ENCODE peak calls at places on chromosome 2, in four cellular contexts. P is CD8-positive, alpha-beta T cell; S is heart left ventricle; Q is tibial nerve. C is an unnamed sample. For H3K4me1, the result is how much of the 10 kb centered on the place peaks cover.

GRCh38 chr2:55838653-55839052 is 84.9 kb downstream of the EFEMP1 start:
- DNase-seq in S (no peak), P (no peak), Q (no peak), C (no peak)

GRCh38 chr2:20593072-20594034 is 57.5 kb downstream of the HS1BP3 start:
- DNase-seq in P (no peak), S (no peak), Q (peak), C (peak)

GRCh38 chr2:27185331-27186026 is 26.4 kb upstream of the ATRAID start:
- DNase-seq in S (no peak), P (no peak), Q (no peak), C (no peak)

GRCh38 chr2:83282067-83282795 is 1176.8 kb downstream of the SUCLG1 start:
- DNase-seq in S (no peak), P (no peak), Q (no peak), C (no peak)

GRCh38 chr2:186842373-186842772 is 6.6 kb downstream of the ZSWIM2 start:
- DNase-seq in P (no peak), Q (no peak), S (no peak), C (no peak)

GRCh38 chr2:176130153-176130916 is 830 bp downstream of the HOXD8 start:
- DNase-seq in Q (no peak), P (no peak), S (no peak), C (no peak)

GRCh38 chr2:184685999-184686841 is 87.9 kb downstream of the ZNF804A start:
- DNase-seq in Q (no peak), S (no peak), P (no peak), C (no peak)

GRCh38 chr2:46334389-46335345 is 37.5 kb downstream of the EPAS1 start:
- DNase-seq in S (no peak), P (no peak), Q (no peak), C (no peak)

GRCh38 chr2:216379955-216380354 is 7.7 kb upstream of the MARCHF4 start:
- DNase-seq in Q (no peak), S (no peak), P (no peak), C (no peak)

GRCh38 chr2:95279435-95280035 is 5.3 kb downstream of the PROM2 start:
- DNase-seq in P (no peak), S (no peak), Q (no peak), C (no peak)

GRCh38 chr2:127621981-127622431 is 23.9 kb upstream of the GPR17 start:
- DNase-seq in Q (no peak), S (peak), P (no peak), C (no peak)

GRCh38 chr2:16264491-16264890 is 324.1 kb downstream of the MYCN start:
- DNase-seq in P (no peak), Q (no peak), S (no peak), C (no peak)

GRCh38 chr2:195606179-195606578 is 50.8 kb upstream of the SLC39A10 start:
- DNase-seq in P (no peak), S (no peak), Q (no peak), C (no peak)

GRCh38 chr2:20539133-20539719 is 92.4 kb downstream of the RHOB start:
- DNase-seq in Q (no peak), P (no peak), S (no peak), C (no peak)

GRCh38 chr2:9800639-9800974 is 42.7 kb upstream of the TAF1B start:
- DNase-seq in P (no peak), Q (peak), S (no peak), C (no peak)

GRCh38 chr2:234973008-234973407 is 21.2 kb downstream of the SH3BP4 start:
- DNase-seq in Q (no peak), S (no peak), P (no peak), C (no peak)

GRCh38 chr2:241575624-241576292 is 17.2 kb downstream of the BOK start:
- DNase-seq in S (no peak), P (no peak), Q (no peak), C (no peak)

GRCh38 chr2:46477912-46478311 is 1.5 kb upstream of the TMEM247 start:
- DNase-seq in Q (no peak), P (no peak), S (no peak), C (no peak)

GRCh38 chr2:216083464-216084279 is 2.0 kb downstream of the TMEM169 start:
- DNase-seq in Q (no peak), S (no peak), P (no peak), C (no peak)

GRCh38 chr2:230430957-230431635 is 15.1 kb downstream of the SP100 start:
- DNase-seq in P (no peak), Q (no peak), S (no peak), C (no peak)

GRCh38 chr2:73907840-73908452 is 15.1 kb downstream of the ACTG2 start:
- DNase-seq in Q (no peak), S (no peak), P (peak), C (peak)

GRCh38 chr2:121969155-121969554 is 213.7 kb downstream of the TSN start:
- DNase-seq in Q (no peak), S (no peak), P (no peak), C (no peak)

GRCh38 chr2:65503746-65504145 is 71.3 kb upstream of the SPRED2 start:
- DNase-seq in Q (no peak), S (no peak), P (no peak), C (no peak)

GRCh38 chr2:149828506-149829210 is 241.1 kb upstream of the MMADHC start:
- DNase-seq in S (no peak), P (no peak), Q (no peak), C (no peak)

GRCh38 chr2:233831861-233832260 is 22.5 kb downstream of the HJURP start:
- DNase-seq in P (no peak), S (no peak), Q (no peak), C (no peak)

GRCh38 chr2:108267117-108267516 is 21.6 kb upstream of the SULT1C2 start:
- DNase-seq in Q (no peak), P (no peak), S (no peak), C (no peak)

GRCh38 chr2:130824492-130825061 is 12.1 kb upstream of the ARHGEF4 start:
- DNase-seq in S (no peak), P (peak), Q (no peak), C (no peak)

GRCh38 chr2:4381773-4382172 is 678.4 kb downstream of the DCDC2C start:
- DNase-seq in P (no peak), S (no peak), Q (no peak), C (no peak)

GRCh38 chr2:15863089-15863488 is 77.3 kb upstream of the MYCN start:
- DNase-seq in S (no peak), P (no peak), Q (no peak), C (no peak)

GRCh38 chr2:168432565-168433186 is 23.4 kb upstream of the CERS6 start:
- DNase-seq in Q (no peak), S (no peak), P (no peak), C (no peak)

GRCh38 chr2:29802976-29803375 is 118.4 kb downstream of the ALK start:
- DNase-seq in S (no peak), Q (no peak), P (no peak), C (no peak)

GRCh38 chr2:236107536-236107935 is 60.6 kb downstream of the GBX2 start:
- DNase-seq in P (no peak), S (no peak), Q (no peak), C (no peak)

GRCh38 chr2:230174466-230174865 is 45.3 kb downstream of the SP110 start:
- DNase-seq in Q (no peak), P (no peak), S (no peak), C (no peak)

GRCh38 chr2:84906900-84907714 is 1.7 kb downstream of the TMSB10 start:
- DNase-seq in Q (no peak), P (peak), S (peak), C (no peak)

GRCh38 chr2:227415538-227416424 is 28.0 kb upstream of the SCYGR1 start:
- DNase-seq in Q (no peak), S (peak), P (no peak), C (peak)

GRCh38 chr2:165634855-165635254 is 159.2 kb downstream of the GALNT3 start:
- DNase-seq in S (peak), P (no peak), Q (no peak), C (peak)

GRCh38 chr2:173239644-173240043 is 115.0 kb upstream of the CDCA7 start:
- DNase-seq in Q (no peak), P (no peak), S (no peak), C (no peak)

GRCh38 chr2:127454595-127455565 is 36.7 kb downstream of the PROC start:
- DNase-seq in P (no peak), S (no peak), Q (no peak), C (peak)

GRCh38 chr2:203869207-203869606 is 1.6 kb downstream of the CTLA4 start:
- DNase-seq in S (no peak), Q (no peak), P (no peak), C (no peak)

GRCh38 chr2:203870481-203870880 is 2.9 kb downstream of the CTLA4 start:
- DNase-seq in P (no peak), Q (no peak), S (no peak), C (no peak)

GRCh38 chr2:203869610-203870042 is 2.1 kb downstream of the CTLA4 start:
- DNase-seq in Q (no peak), S (no peak), P (peak), C (no peak)

GRCh38 chr2:203871371-203871983 is 3.9 kb downstream of the CTLA4 start:
- DNase-seq in Q (no peak), P (no peak), S (no peak), C (no peak)

GRCh38 chr2:203870942-203871341 is 3.4 kb downstream of the CTLA4 start:
- DNase-seq in S (no peak), P (no peak), Q (no peak), C (no peak)
- H3K4me1 ChIP-seq in S (under half), P (half or more), Q (under half), C (under half)

GRCh38 chr2:191713837-191714236 is 35.9 kb downstream of the NABP1 start:
- DNase-seq in Q (no peak), S (no peak), P (no peak), C (no peak)
- TF ChIP-seq CTCF in Q (no peak), S (no peak), P (no peak), C (no peak)

DNA sequence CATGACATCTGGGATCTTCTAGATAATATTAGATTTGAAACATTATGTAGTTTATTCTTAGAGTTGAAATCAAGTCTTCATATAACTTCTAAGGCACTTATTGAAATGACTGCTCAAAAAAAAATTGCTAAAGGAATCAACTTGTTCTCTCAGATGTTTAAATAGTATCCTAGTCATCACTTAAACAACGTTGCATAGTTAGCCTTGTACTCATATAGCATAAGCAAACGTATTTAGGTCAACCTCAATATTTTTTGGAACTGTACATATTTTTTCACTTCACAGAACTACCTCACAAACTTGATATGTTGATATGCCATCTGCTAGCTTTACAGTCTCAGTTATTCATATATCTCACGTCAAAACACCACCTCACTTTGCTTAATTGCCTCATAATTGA is 47.1 kb upstream of the CREB1 start:
- DNase-seq in P (no peak), S (no peak), Q (no peak), C (no peak)
- H3K4me1 ChIP-seq in P (under half), S (under half), Q (under half), C (under half)

GRCh38 chr2:25493207-25493606 is 151.5 kb upstream of the DNMT3A start:
- DNase-seq in P (no peak), S (no peak), Q (no peak), C (no peak)

GRCh38 chr2:25497862-25498407 is 156.2 kb upstream of the DNMT3A start:
- DNase-seq in Q (no peak), S (no peak), P (no peak), C (no peak)

GRCh38 chr2:25499157-25499556 is 157.4 kb upstream of the DNMT3A start:
- DNase-seq in S (no peak), P (no peak), Q (no peak), C (no peak)

GRCh38 chr2:25494626-25495025 is 152.9 kb upstream of the DNMT3A start:
- DNase-seq in P (no peak), Q (no peak), S (no peak), C (no peak)

DNA sequence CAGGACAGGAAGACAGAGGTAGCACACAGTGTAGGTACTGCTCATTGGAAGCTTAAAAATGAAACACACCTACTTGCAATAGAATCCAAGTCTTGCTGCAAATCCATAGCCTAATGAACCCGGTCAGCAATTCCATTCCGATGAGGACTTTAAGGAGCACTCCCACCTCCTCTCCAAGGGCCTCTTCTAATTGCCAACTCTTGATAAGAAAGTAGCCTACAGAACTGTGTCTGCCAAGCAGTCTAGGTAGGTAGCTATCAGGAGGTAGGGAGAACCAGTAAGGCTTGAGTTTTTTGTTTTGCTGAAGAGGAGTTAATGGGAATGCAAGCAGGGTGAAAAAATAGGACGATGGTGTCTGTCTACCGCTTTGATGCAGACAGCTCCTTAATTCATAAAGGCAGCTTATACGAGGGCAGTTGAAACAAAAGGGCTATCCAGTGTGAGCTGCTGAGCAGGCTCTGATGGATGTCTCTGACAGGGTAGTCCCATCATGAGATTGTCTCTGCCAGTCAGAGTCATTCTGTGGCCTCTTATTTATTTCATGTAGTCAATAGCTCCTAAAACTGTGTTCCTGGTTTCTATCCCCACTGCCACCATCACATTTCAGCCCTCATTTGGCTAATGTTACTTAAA is 155.6 kb upstream of the DNMT3A start:
- DNase-seq in S (no peak), Q (no peak), P (no peak), C (no peak)
- TF ChIP-seq CTCF in S (no peak), Q (no peak), P (no peak), C (no peak)

GRCh38 chr2:44107086-44107740 is 61.5 kb upstream of the PPM1B start:
- DNase-seq in P (no peak), S (no peak), Q (no peak), C (no peak)
- H3K4me1 ChIP-seq in P (under half), S (under half), Q (under half), C (under half)

GRCh38 chr2:143169105-143169504 is 39.9 kb downstream of the ARHGAP15 start:
- DNase-seq in Q (no peak), S (no peak), P (no peak), C (no peak)
- TF ChIP-seq CTCF in Q (no peak), S (no peak), P (no peak), C (no peak)

DNA sequence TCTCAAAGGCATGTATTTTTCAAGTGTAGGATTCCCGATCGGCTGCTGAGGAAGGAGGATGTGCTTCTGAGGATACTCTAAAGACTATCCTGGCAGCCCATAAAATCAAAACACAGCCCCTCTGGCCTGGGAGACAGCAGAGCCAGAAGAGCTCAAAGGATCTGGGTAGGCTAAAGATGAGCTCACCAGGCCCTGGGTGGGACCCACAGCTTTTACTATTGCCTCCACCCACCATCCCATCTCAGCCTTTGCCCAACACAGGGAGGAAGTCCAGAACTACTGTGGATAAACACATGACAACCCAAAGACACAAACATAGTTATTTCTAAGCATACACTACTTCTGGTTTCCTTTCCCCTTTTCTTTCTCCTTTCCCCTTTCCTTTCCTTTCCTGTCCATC is 79.1 kb upstream of the ZFP36L2 start:
- DNase-seq in Q (peak), S (peak), P (no peak), C (no peak)
- H3K4me1 ChIP-seq in Q (half or more), S (half or more), P (under half), C (under half)

GRCh38 chr2:24489942-24490673 is 946 bp upstream of the NCOA1 start:
- DNase-seq in S (no peak), P (no peak), Q (no peak), C (peak)

GRCh38 chr2:24492283-24493272 is 1.5 kb downstream of the NCOA1 start:
- DNase-seq in P (no peak), S (peak), Q (no peak), C (no peak)

GRCh38 chr2:24489465-24489864 is 1.6 kb upstream of the NCOA1 start:
- DNase-seq in Q (no peak), P (no peak), S (no peak), C (no peak)

GRCh38 chr2:24491626-24492282 is 700 bp downstream of the NCOA1 start:
- DNase-seq in S (peak), P (peak), Q (no peak), C (peak)

GRCh38 chr2:24490674-24491625 is at the start of gene NCOA1:
- DNase-seq in S (peak), Q (peak), P (peak), C (peak)
- TF ChIP-seq CTCF in S (peak), Q (peak), P (no peak), C (no peak)

GRCh38 chr2:2699117-2699497 is 368.0 kb upstream of the MYT1L start:
- DNase-seq in S (no peak), Q (no peak), P (no peak), C (no peak)

GRCh38 chr2:2696341-2697132 is 365.5 kb upstream of the MYT1L start:
- DNase-seq in S (no peak), Q (no peak), P (no peak), C (no peak)

GRCh38 chr2:2701176-2701781 is 370.2 kb upstream of the MYT1L start:
- DNase-seq in P (no peak), Q (no peak), S (no peak), C (no peak)

GRCh38 chr2:2701813-2702212 is 370.7 kb upstream of the MYT1L start:
- DNase-seq in Q (no peak), S (no peak), P (no peak), C (no peak)

DNA sequence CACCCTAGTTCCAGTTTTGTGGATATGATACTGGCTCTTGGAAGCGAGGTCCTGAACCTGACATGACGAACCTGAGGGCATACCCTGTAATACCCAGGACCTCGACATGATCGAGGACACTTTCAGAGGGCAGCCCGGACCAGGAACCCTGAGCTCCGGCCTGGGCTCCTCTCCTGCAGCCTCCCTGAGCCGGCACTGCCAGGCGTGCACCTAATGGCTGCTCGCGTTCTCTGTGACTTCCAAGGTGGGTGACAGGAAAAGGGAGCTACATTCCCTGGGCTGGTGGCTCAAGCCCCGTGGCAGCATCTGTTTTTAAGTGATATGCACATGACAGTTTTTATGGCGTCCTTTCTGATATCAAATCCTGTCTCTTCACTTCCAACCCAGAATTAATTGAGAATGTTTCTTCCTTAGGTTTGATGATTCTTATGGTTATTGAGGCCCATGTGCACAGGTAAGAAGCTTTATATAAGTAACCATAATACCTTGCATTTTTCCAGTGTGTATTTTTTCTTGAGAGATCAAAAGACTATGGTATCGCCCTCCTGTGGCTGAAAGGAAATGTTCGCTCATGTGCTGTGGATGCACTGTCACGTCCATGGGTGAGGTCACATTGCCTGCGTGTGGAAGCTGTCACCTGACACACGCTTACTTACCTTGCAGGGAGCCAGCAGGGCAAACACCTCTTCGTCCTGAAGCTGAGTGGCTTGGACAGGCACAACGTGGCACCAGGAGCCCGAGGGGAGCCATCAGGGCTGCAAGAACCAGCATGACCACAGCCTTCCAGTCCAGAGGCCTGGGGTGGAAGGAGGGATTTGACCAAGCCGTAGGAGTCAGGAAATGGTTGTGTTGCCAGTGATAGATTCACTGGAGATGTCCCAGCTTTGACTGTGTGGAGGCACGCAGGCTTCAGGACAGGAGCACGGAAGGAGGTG is 367.4 kb upstream of the MYT1L start:
- DNase-seq in Q (no peak), S (no peak), P (no peak), C (no peak)
- H3K4me1 ChIP-seq in Q (under half), S (under half), P (under half), C (under half)

C was measured in body of pancreas.